ENCODE peak calls at places on chromosomes 5 and 9, in six cellular contexts. E is OCI-LY7, A is heart right ventricle, D is RWPE1, L is WTC11, U is cardiac fibroblast. H is an unnamed sample.

GRCh38 chr5:37532976-37533740 is 154.0 kb downstream of the WDR70 start:
- DNase-seq in E (no peak), A (no peak), D (no peak), L (no peak), U (peak; percentile 97), H (no peak)

GRCh38 chr5:82183828-82184227 is 94.3 kb downstream of the RPS23 start:
- DNase-seq in E (no peak), A (no peak), D (peak; percentile 79), L (no peak), U (peak; percentile 63), H (no peak)

GRCh38 chr5:126138475-126139005 is 284.7 kb upstream of the GRAMD2B start:
- DNase-seq in E (no peak), A (no peak), D (no peak), L (no peak), U (peak; percentile 22), H (no peak)

GRCh38 chr5:117065161-117065560 is 490.5 kb upstream of the SEMA6A start:
- DNase-seq in E (no peak), A (no peak), D (no peak), L (no peak), U (no peak), H (no peak)

GRCh38 chr5:179700401-179700918 is 1.7 kb downstream of the CANX start:
- DNase-seq in E (peak; percentile 13), A (no peak), D (peak; percentile 38), L (no peak), U (peak; percentile 25), H (no peak)

GRCh38 chr5:95857185-95857945 is 34.8 kb upstream of the GLRX start:
- DNase-seq in E (no peak), A (peak; percentile 78), D (no peak), L (no peak), U (peak; percentile 90), H (no peak)

GRCh38 chr5:52894451-52894850 is 94.7 kb upstream of the ITGA2 start:
- DNase-seq in E (no peak), A (no peak), D (no peak), L (no peak), U (no peak), H (no peak)

GRCh38 chr5:112551437-112552018 is 132.5 kb upstream of the EPB41L4A start:
- DNase-seq in E (peak; percentile 75), A (no peak), D (peak; percentile 70), L (no peak), U (peak; percentile 74), H (peak; percentile 38)

GRCh38 chr5:77935516-77936364 is 159.6 kb upstream of the TBCA start:
- DNase-seq in E (peak; percentile 14), A (no peak), D (no peak), L (no peak), U (no peak), H (no peak)

GRCh38 chr5:57839447-57839846 is 356.8 kb upstream of the ACTBL2 start:
- DNase-seq in E (no peak), A (no peak), D (no peak), L (no peak), U (no peak), H (no peak)

GRCh38 chr5:126801992-126802294 is 25.0 kb downstream of the LMNB1 start:
- DNase-seq in E (peak; percentile 56), A (no peak), D (no peak), L (no peak), U (peak; percentile 77), H (no peak)

GRCh38 chr9:1042466-1042865 is 7.7 kb upstream of the DMRT2 start:
- DNase-seq in E (no peak), A (no peak), D (no peak), L (peak; percentile 80), U (no peak), H (peak; percentile 92)

GRCh38 chr9:129400001-129400970 is 220.6 kb downstream of the C9orf50 start:
- DNase-seq in E (no peak), A (no peak), D (no peak), L (no peak), U (no peak), H (no peak)

GRCh38 chr9:36436909-36437308 is 36.8 kb upstream of the RNF38 start:
- DNase-seq in E (no peak), A (peak; percentile 62), D (no peak), L (no peak), U (no peak), H (no peak)

GRCh38 chr5:39605966-39606591 is 181.3 kb upstream of the DAB2 start:
- DNase-seq in E (no peak), A (no peak), D (no peak), L (no peak), U (peak; percentile 86), H (no peak)

DNA sequence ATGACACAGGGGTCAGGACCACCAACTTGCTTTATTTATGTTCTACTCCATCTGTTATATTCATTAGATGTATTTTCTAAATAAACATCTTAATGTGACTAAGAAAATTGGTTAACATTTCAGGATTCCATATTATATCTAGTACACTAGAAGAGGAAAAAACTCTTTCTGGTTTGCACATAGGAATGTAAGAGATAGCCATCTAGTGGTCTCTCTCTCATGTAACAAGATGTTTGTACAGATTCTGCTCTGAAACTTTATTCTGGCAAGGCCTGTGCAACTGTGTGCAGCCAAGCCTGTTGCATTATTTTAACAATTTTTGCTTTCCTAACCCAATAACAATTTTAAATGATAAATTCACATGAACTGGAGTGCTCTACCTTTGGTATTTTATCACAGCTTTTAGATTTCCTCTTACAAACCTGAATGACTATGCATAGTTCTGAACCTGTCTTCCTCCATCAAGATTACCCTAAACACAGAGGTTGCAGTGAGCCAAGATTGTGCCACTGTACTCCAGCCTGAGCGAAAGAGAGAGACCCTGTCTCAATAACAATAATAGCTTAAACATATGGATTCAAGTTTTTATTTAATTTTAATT is 148.1 kb downstream of the GIN1 start:
- DNase-seq in E (peak; percentile 5), A (no peak), D (peak; percentile 42), L (no peak), U (peak; percentile 62), H (no peak)
- TF ChIP-seq CTCF in E (peak; percentile 58), A (peak; percentile 66), D (peak; percentile 75), L (no peak), U (peak; percentile 45), H (peak; percentile 35)

DNA sequence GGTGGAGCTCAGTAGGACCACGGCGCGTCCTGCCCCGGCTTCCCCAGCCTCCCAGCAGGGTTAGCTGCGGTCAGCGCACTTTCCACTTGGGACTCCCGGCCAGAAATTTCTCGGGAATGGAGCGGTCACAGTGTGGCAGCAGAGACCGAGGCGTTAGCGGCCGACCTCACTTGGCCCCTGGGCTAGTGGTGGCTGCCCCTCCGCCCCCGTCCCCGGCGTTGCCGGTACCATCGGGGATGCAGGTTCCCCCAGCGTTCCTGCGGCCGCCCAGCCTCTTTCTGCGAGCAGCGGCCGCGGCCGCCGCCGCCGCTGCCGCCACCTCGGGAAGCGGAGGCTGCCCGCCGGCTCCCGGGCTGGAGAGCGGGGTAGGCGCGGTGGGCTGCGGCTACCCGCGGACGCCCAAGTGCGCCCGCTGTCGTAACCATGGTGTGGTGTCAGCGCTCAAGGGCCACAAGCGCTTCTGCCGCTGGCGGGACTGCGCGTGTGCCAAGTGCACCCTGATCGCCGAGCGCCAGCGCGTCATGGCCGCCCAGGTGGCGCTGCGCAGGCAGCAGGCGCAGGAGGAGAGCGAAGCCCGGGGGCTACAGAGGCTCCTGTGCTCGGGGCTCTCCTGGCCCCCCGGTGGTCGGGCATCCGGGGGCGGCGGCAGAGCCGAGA is 454 bp downstream of the DMRTA1 start:
- DNase-seq in E (no peak), A (peak; percentile 67), D (peak; percentile 44), L (peak; percentile 69), U (peak; percentile 44), H (peak; percentile 82)
- TF ChIP-seq CTCF in E (no peak), A (peak; percentile 35), D (peak; percentile 69), L (no peak), U (no peak), H (peak; percentile 31)

GRCh38 chr5:178423431-178423830 is 166.8 kb downstream of the COL23A1 start:
- DNase-seq in E (no peak), A (no peak), D (no peak), L (no peak), U (no peak), H (no peak)
- TF ChIP-seq CTCF in E (no peak), A (no peak), D (no peak), L (no peak), U (no peak), H (no peak)

GRCh38 chr5:149404746-149405549 is 25.9 kb upstream of the IL17B start:
- DNase-seq in E (no peak), A (no peak), D (no peak), L (no peak), U (peak; percentile 87), H (no peak)

GRCh38 chr5:149407331-149408251 is 28.5 kb upstream of the IL17B start:
- DNase-seq in E (no peak), A (no peak), D (no peak), L (no peak), U (peak; percentile 36), H (no peak)

GRCh38 chr5:149406979-149407306 is 27.9 kb upstream of the IL17B start:
- DNase-seq in E (no peak), A (no peak), D (no peak), L (no peak), U (no peak), H (no peak)

GRCh38 chr5:149405550-149406202 is 26.6 kb upstream of the IL17B start:
- DNase-seq in E (no peak), A (no peak), D (no peak), L (no peak), U (peak; percentile 25), H (no peak)

GRCh38 chr5:149406203-149406978 is 27.3 kb upstream of the IL17B start:
- DNase-seq in E (no peak), A (peak; percentile 68), D (no peak), L (peak; percentile 41), U (peak; percentile 94), H (no peak)
- TF ChIP-seq CTCF in E (no peak), A (peak; percentile 15), D (no peak), L (no peak), U (peak; percentile 17), H (no peak)

GRCh38 chr9:20369391-20369790 is 252.9 kb downstream of the MLLT3 start:
- DNase-seq in E (peak; percentile 6), A (no peak), D (no peak), L (no peak), U (no peak), H (no peak)
- TF ChIP-seq CTCF in E (peak; percentile 23), A (peak; percentile 11), D (no peak), L (no peak), U (no peak), H (no peak)

H was measured in nephron progenitor cell.